ENCODE peak calls at places on chromosomes 1 and 21, in four cellular contexts. U, W, P and T are unnamed samples.

GRCh38 chr1:64302971-64303370 is 99.5 kb downstream of the UBE2U start:
- DNase-seq in U (no peak), W (no peak), P (no peak), T (no peak)

GRCh38 chr1:219757890-219758289 is 145.0 kb upstream of the ZC3H11B start:
- DNase-seq in U (peak; percentile 19), W (no peak), P (no peak), T (no peak)

GRCh38 chr1:40664791-40665190 is 691 bp downstream of the RIMS3 start:
- DNase-seq in U (no peak), W (no peak), P (no peak), T (no peak)

GRCh38 chr1:205041121-205041758 is 1.8 kb upstream of the CNTN2 start:
- DNase-seq in U (no peak), W (no peak), P (no peak), T (no peak)

GRCh38 chr1:37673920-37674319 is 18.4 kb upstream of the CDCA8 start:
- DNase-seq in U (no peak), W (no peak), P (no peak), T (peak; percentile 59)

GRCh38 chr1:225445644-225446297 is 17.9 kb upstream of the LBR start:
- DNase-seq in U (no peak), W (no peak), P (no peak), T (no peak)

GRCh38 chr1:168408531-168409242 is 128.0 kb downstream of the TBX19 start:
- DNase-seq in U (no peak), W (no peak), P (no peak), T (peak; percentile 31)

GRCh38 chr1:212649020-212649419 is 40.5 kb downstream of the ATF3 start:
- DNase-seq in U (no peak), W (no peak), P (no peak), T (no peak)

GRCh38 chr1:91123319-91123718 is 101.5 kb upstream of the ZNF644 start:
- DNase-seq in U (no peak), W (no peak), P (no peak), T (no peak)

GRCh38 chr1:59428828-59429227 is 131.9 kb downstream of the FGGY start:
- DNase-seq in U (no peak), W (no peak), P (no peak), T (no peak)

GRCh38 chr1:1063261-1063944 is 10.7 kb downstream of the RNF223 start:
- DNase-seq in U (no peak), W (no peak), P (no peak), T (no peak)
- H3K27me3 ChIP-seq in U (no peaks in the 10 kb centered on the region), W (peaks cover 89% of the 10 kb centered on the region), P (no peaks in the 10 kb centered on the region), T (peaks cover 47% of the 10 kb centered on the region)

DNA sequence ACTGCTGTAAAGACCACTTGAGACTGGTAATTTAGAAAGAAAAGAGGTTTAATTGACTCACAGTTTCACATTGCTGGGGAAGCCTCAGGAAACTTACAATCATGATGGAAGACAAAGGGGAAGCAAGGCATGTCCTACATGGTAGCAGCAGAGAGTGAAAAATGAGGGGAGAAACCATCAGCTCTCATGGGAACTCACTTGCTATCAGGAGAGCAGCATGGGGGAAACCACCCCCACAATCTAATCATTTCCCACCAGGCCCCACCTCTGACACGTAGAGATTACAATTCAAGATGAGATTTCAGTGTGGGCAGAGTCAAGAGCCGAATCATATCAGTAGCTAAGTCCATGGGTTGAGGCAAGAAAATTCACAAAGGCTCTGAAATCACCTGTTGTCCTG is 23.8 kb upstream of the LYPD8 start:
- DNase-seq in U (no peak), W (no peak), P (no peak), T (no peak)
- H3K9me3 ChIP-seq in U (no peaks in the 10 kb centered on the region), W (peaks cover 23% of the 10 kb centered on the region), P (no peaks in the 10 kb centered on the region), T (peaks cover 6% of the 10 kb centered on the region)

GRCh38 chr1:65894738-65895605 is 102.3 kb downstream of the PDE4B start:
- DNase-seq in U (no peak), W (no peak), P (no peak), T (no peak)
- H3K27ac ChIP-seq in U (no peak overlapping the region), W (no peak overlapping the region), P (no peak overlapping the region), T (no peak overlapping the region)

GRCh38 chr1:20291621-20292020 is 946 bp downstream of the VWA5B1 start:
- DNase-seq in U (peak; percentile 37), W (no peak), P (no peak), T (no peak)
- H3K27me3 ChIP-seq in U (no peaks in the 10 kb centered on the region), W (peaks cover 86% of the 10 kb centered on the region), P (peaks cover 26% of the 10 kb centered on the region), T (peaks cover 28% of the 10 kb centered on the region)

GRCh38 chr21:38909929-38910328 is 104.2 kb downstream of the ETS2 start:
- DNase-seq in U (no peak), W (no peak), P (no peak), T (no peak)
- H3K9me3 ChIP-seq in U (no peaks in the 10 kb centered on the region), W (no peaks in the 10 kb centered on the region), P (no peaks in the 10 kb centered on the region), T (no peaks in the 10 kb centered on the region)

GRCh38 chr1:46041974-46042373 is 90.5 kb downstream of the PIK3R3 start:
- DNase-seq in U (no peak), W (no peak), P (no peak), T (no peak)

GRCh38 chr1:46043491-46044017 is 88.9 kb downstream of the PIK3R3 start:
- DNase-seq in U (no peak), W (no peak), P (no peak), T (no peak)

GRCh38 chr1:46044116-46044515 is 88.3 kb downstream of the PIK3R3 start:
- DNase-seq in U (no peak), W (no peak), P (no peak), T (no peak)

GRCh38 chr1:46039571-46040052 is 92.8 kb downstream of the PIK3R3 start:
- DNase-seq in U (no peak), W (no peak), P (no peak), T (no peak)

GRCh38 chr1:46041551-46041950 is 90.9 kb downstream of the PIK3R3 start:
- DNase-seq in U (no peak), W (no peak), P (no peak), T (no peak)
- H3K27ac ChIP-seq in U (no peak overlapping the region), W (no peak overlapping the region), P (no peak overlapping the region), T (no peak overlapping the region)

GRCh38 chr1:230861970-230862595 is 6.2 kb downstream of the C1orf198 start:
- DNase-seq in U (no peak), W (no peak), P (no peak), T (no peak)
- H3K27me3 ChIP-seq in U (no peaks in the 10 kb centered on the region), W (no peaks in the 10 kb centered on the region), P (no peaks in the 10 kb centered on the region), T (no peaks in the 10 kb centered on the region)

GRCh38 chr1:94812985-94813384 is 7.2 kb upstream of the SLC44A3 start:
- DNase-seq in U (no peak), W (no peak), P (no peak), T (no peak)
- H3K9me3 ChIP-seq in U (no peaks in the 10 kb centered on the region), W (no peaks in the 10 kb centered on the region), P (no peaks in the 10 kb centered on the region), T (no peaks in the 10 kb centered on the region)

GRCh38 chr1:108590947-108591346 is 31.0 kb downstream of the EEIG2 start:
- DNase-seq in U (no peak), W (no peak), P (no peak), T (no peak)

GRCh38 chr1:108590436-108590835 is 30.5 kb downstream of the EEIG2 start:
- DNase-seq in U (no peak), W (no peak), P (no peak), T (no peak)

GRCh38 chr1:108592030-108592759 is 32.3 kb downstream of the EEIG2 start:
- DNase-seq in U (no peak), W (no peak), P (no peak), T (no peak)

GRCh38 chr1:108593448-108593847 is 33.5 kb downstream of the EEIG2 start:
- DNase-seq in U (no peak), W (no peak), P (no peak), T (no peak)

GRCh38 chr1:108591471-108591870 is 31.6 kb downstream of the EEIG2 start:
- DNase-seq in U (no peak), W (no peak), P (no peak), T (no peak)
- H3K27ac ChIP-seq in U (no peak overlapping the region), W (peak overlapping the region; percentile 77), P (no peak overlapping the region), T (no peak overlapping the region)